ENCODE peak calls at places on chromosomes 4 and X, in ten cellular contexts. Z is HL-60, P is caudate nucleus, A is right cardiac atrium, Y is psoas muscle, H is IMR-90, L is spleen, V is iPS DF 6.9, S is heart left ventricle, F is tibial artery. R is an unnamed sample.

GRCh38 chr4:126124817-126125216 is 810.1 kb downstream of the FAT4 start:
- DNase-seq in Z (no peak), P (no peak), A (no peak), Y (no peak), H (no peak), L (no peak), V (no peak), S (no peak), F (no peak), R (no peak)

GRCh38 chr4:146643812-146644401 is 5.2 kb downstream of the POU4F2 start:
- DNase-seq in Z (no peak), P (no peak), A (no peak), Y (no peak), H (peak), L (no peak), V (no peak), S (no peak), F (no peak), R (no peak)

GRCh38 chrX:109952985-109953905 is 49.7 kb upstream of the TMEM164 start:
- DNase-seq in Z (peak), P (no peak), A (no peak), Y (no peak), H (no peak), L (no peak), V (no peak), S (no peak), F (no peak), R (no peak)

GRCh38 chr4:103076777-103077347 is 301 bp upstream of the SLC9B2 start:
- DNase-seq in Z (no peak), P (no peak), A (no peak), Y (no peak), H (no peak), L (no peak), V (no peak), S (no peak), F (no peak), R (no peak)

GRCh38 chrX:54798137-54798536 is at the start of gene ITIH6:
- DNase-seq in Z (no peak), P (no peak), A (no peak), Y (no peak), H (no peak), L (no peak), V (no peak), S (no peak), F (no peak), R (no peak)

GRCh38 chrX:46184749-46185148 is 360.5 kb downstream of the ZNF674 start:
- DNase-seq in Z (no peak), P (no peak), A (no peak), Y (no peak), H (no peak), L (no peak), V (no peak), S (no peak), F (no peak), R (no peak)

GRCh38 chr4:16160457-16160856 is 65.8 kb downstream of the TAPT1 start:
- DNase-seq in Z (no peak), P (no peak), A (no peak), Y (no peak), H (no peak), L (no peak), V (no peak), S (no peak), F (no peak), R (no peak)

GRCh38 chr4:121786221-121786620 is 14.9 kb upstream of the EXOSC9 start:
- DNase-seq in Z (no peak), P (no peak), A (no peak), Y (no peak), H (no peak), L (no peak), V (no peak), S (no peak), F (no peak), R (no peak)

GRCh38 chr4:120525106-120525505 is 397.4 kb downstream of the PRDM5 start:
- DNase-seq in Z (no peak), P (no peak), A (no peak), Y (no peak), H (no peak), L (no peak), V (no peak), S (no peak), F (no peak), R (no peak)

GRCh38 chr4:149897784-149898183 is 82.1 kb upstream of the IQCM start:
- DNase-seq in Z (no peak), P (no peak), A (no peak), Y (no peak), H (peak), L (no peak), V (no peak), S (no peak), F (no peak), R (no peak)

DNA sequence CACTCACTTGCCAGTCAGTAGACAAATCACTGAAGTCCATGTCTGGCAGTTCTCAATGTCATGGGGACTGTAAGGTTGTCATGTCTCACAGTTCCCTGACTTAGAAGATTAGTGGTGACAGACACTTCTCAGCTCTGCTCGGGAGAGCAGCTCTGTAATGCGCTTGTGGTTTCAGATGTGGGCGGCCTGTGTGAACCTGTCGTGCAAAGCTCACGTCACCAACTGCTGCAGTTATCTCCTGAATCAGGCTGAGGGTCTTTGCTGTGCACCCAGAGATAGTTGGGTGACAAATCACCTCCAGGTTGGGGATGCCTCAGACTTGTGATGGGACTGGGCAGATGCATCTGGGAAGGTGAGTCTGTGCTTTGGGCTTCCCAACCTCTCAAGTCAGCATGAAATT is at the start of gene IL9R:
- DNase-seq in Z (peak), P (no peak), A (no peak), Y (no peak), H (no peak), L (no peak), V (no peak), S (no peak), F (no peak), R (no peak)
- H3K27ac ChIP-seq in Z (peak), P (no peak), A (no peak), Y (no peak), H (no peak), L (no peak), V (no peak), S (no peak), F (no peak), R (no peak)

GRCh38 chrX:77640702-77641101 is 145.3 kb downstream of the ATRX start:
- DNase-seq in Z (no peak), P (no peak), A (no peak), Y (no peak), H (no peak), L (no peak), V (no peak), S (no peak), F (no peak), R (no peak)
- H3K27ac ChIP-seq in Z (no peak), P (no peak), A (no peak), Y (no peak), H (no peak), L (no peak), V (no peak), S (no peak), F (no peak), R (no peak)

GRCh38 chrX:15315509-15315908 is at the start of gene ASB11:
- DNase-seq in Z (no peak), P (no peak), A (no peak), Y (no peak), H (no peak), L (no peak), V (no peak), S (no peak), F (no peak), R (no peak)

GRCh38 chrX:15314472-15314871 is 968 bp downstream of the ASB11 start:
- DNase-seq in Z (no peak), P (no peak), A (no peak), Y (no peak), H (no peak), L (no peak), V (no peak), S (no peak), F (no peak), R (no peak)

GRCh38 chrX:15311119-15311518 is 4.3 kb downstream of the ASB11 start:
- DNase-seq in Z (no peak), P (no peak), A (no peak), Y (no peak), H (no peak), L (no peak), V (no peak), S (no peak), F (no peak), R (no peak)

GRCh38 chrX:15310117-15310516 is 5.3 kb downstream of the ASB11 start:
- DNase-seq in Z (no peak), P (no peak), A (no peak), Y (no peak), H (peak), L (no peak), V (no peak), S (peak), F (no peak), R (no peak)
- H3K27ac ChIP-seq in Z (no peak), P (no peak), A (peak), Y (peak), H (no peak), L (no peak), V (no peak), S (peak), F (no peak), R (no peak)

DNA sequence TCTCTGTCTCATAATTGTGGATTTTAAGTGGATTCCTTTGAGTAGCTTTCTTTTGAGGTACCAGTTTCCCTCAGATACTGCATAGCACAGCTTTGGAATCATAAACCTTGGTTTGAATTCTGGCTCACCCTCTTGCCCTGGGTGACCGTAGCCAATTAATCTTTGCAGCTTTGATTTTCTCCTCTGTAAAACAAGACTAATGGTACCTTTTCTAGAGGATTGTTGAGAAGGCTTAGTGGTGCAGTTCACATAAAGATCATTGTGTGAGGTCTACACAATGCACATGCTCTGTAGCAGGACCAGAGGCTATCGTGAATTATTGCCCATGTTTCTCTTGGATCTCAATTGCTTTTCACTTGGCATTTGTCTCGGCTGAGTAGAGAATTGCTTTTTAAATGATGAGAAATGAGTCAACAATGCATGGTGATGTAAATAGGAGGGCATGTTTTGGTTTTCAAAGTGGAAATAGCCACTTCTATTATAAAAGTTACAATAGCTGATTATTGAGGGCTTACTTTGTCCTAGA is 47.9 kb downstream of the TMEM131L start:
- DNase-seq in Z (no peak), P (no peak), A (no peak), Y (no peak), H (peak), L (no peak), V (no peak), S (no peak), F (no peak), R (no peak)
- H3K27ac ChIP-seq in Z (no peak), P (no peak), A (no peak), Y (peak), H (no peak), L (no peak), V (no peak), S (no peak), F (peak), R (no peak)

GRCh38 chr4:185883591-185883990 is 71.6 kb upstream of the SORBS2 start:
- DNase-seq in Z (no peak), P (no peak), A (no peak), Y (no peak), H (no peak), L (no peak), V (no peak), S (no peak), F (no peak), R (no peak)

GRCh38 chr4:185881427-185881826 is 69.4 kb upstream of the SORBS2 start:
- DNase-seq in Z (no peak), P (no peak), A (no peak), Y (no peak), H (no peak), L (no peak), V (no peak), S (no peak), F (no peak), R (no peak)

GRCh38 chr4:185878633-185879032 is 66.6 kb upstream of the SORBS2 start:
- DNase-seq in Z (no peak), P (no peak), A (no peak), Y (no peak), H (no peak), L (no peak), V (no peak), S (peak), F (no peak), R (no peak)

GRCh38 chr4:185880571-185880970 is 68.6 kb upstream of the SORBS2 start:
- DNase-seq in Z (no peak), P (no peak), A (no peak), Y (no peak), H (no peak), L (no peak), V (no peak), S (no peak), F (no peak), R (no peak)

GRCh38 chr4:185879666-185880312 is 67.8 kb upstream of the SORBS2 start:
- DNase-seq in Z (no peak), P (no peak), A (no peak), Y (no peak), H (no peak), L (no peak), V (no peak), S (no peak), F (no peak), R (no peak)
- H3K27ac ChIP-seq in Z (no peak), P (no peak), A (no peak), Y (no peak), H (no peak), L (no peak), V (no peak), S (no peak), F (no peak), R (no peak)

GRCh38 chr4:99323761-99324160 is 2.6 kb upstream of the ADH1B start:
- DNase-seq in Z (no peak), P (no peak), A (no peak), Y (no peak), H (peak), L (no peak), V (no peak), S (no peak), F (no peak), R (no peak)

GRCh38 chr4:99324978-99325377 is 3.8 kb upstream of the ADH1B start:
- DNase-seq in Z (no peak), P (no peak), A (peak), Y (peak), H (peak), L (no peak), V (no peak), S (peak), F (peak), R (no peak)

GRCh38 chr4:99317354-99317753 is 3.8 kb downstream of the ADH1B start:
- DNase-seq in Z (no peak), P (no peak), A (no peak), Y (no peak), H (no peak), L (no peak), V (no peak), S (no peak), F (no peak), R (no peak)

GRCh38 chr4:99324361-99324760 is 3.2 kb upstream of the ADH1B start:
- DNase-seq in Z (no peak), P (no peak), A (no peak), Y (no peak), H (no peak), L (no peak), V (no peak), S (no peak), F (no peak), R (no peak)

DNA sequence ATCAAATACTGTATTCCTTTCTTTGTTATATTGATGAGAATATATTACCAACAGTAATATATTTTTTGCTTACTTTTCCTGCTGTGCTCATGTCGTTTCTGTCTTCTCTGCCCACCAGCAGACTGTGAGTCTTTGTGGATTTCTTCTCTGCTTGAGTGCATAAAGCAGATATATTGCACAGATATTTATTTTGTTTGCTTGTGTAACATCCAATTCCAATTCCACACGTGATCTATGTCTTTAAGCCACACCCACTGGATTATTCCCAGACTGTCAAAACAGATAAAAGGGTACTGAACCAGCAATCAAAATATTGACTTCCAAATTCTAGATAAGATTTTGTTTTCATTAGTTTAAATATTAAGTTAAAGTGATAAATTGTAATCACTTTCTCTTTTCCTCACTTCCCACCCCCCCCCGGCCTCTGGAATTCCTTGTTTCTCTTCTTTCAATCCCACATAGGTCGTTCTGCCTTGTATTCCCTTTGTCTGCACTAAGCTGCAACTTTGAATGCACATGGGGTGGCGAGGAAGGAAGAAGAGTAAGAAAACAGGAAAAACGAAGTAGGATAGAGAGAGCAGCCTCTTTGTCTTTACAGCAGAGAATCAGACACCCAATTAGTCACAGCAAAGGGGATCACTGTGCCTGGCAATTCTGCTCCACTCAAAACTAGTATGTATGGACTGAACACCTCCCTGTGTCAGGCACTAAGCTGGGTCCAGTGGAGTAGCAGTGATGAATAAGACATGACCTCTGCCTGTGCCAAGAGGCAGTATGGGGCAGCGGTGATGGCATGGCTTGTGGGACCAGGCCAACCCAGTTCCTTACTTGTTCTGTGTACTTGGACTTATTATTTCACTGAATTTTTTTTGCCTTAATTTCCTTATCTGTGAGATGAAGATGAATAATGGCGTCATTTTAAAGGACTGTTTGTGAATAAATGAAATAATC is at the start of gene ADH1B:
- DNase-seq in Z (no peak), P (no peak), A (no peak), Y (no peak), H (no peak), L (no peak), V (no peak), S (no peak), F (peak), R (no peak)
- H3K27ac ChIP-seq in Z (no peak), P (no peak), A (peak), Y (peak), H (peak), L (no peak), V (no peak), S (peak), F (peak), R (no peak)